ENCODE peak calls at places on chromosomes 6 and 20, in ten cellular contexts. One of them, this sample, is unnamed.

GRCh38 chr6:108755257-108756240 is 92.7 kb upstream of the ARMC2 start:
- DNase-seq in AG09309: peak
- DNase-seq in mammary epithelial cell: peak
- DNase-seq in PC-3: no peak
- DNase-seq in cardiac muscle cell: peak
- DNase-seq in endodermal cell: peak
- DNase-seq in GM23248: peak
- DNase-seq in MM.1S: peak
- DNase-seq in neuronal stem cell: no peak
- DNase-seq in psoas muscle: no peak
- DNase-seq in this sample: no peak

GRCh38 chr6:9140861-9141534 is 705.7 kb upstream of the SLC35B3 start:
- DNase-seq in endodermal cell: no peak
- DNase-seq in GM23248: peak
- DNase-seq in mammary epithelial cell: no peak
- DNase-seq in psoas muscle: no peak
- DNase-seq in PC-3: peak
- DNase-seq in AG09309: no peak
- DNase-seq in neuronal stem cell: no peak
- DNase-seq in cardiac muscle cell: no peak
- DNase-seq in MM.1S: no peak
- DNase-seq in this sample: no peak

GRCh38 chr20:24483435-24484080 is 14.1 kb downstream of the SYNDIG1 start:
- DNase-seq in GM23248: no peak
- DNase-seq in MM.1S: no peak
- DNase-seq in endodermal cell: no peak
- DNase-seq in psoas muscle: no peak
- DNase-seq in AG09309: no peak
- DNase-seq in cardiac muscle cell: no peak
- DNase-seq in PC-3: no peak
- DNase-seq in mammary epithelial cell: no peak
- DNase-seq in neuronal stem cell: no peak
- DNase-seq in this sample: no peak

GRCh38 chr6:127176175-127176574 is 57.7 kb downstream of the RSPO3 start:
- DNase-seq in mammary epithelial cell: no peak
- DNase-seq in GM23248: peak
- DNase-seq in MM.1S: no peak
- DNase-seq in endodermal cell: no peak
- DNase-seq in PC-3: no peak
- DNase-seq in psoas muscle: no peak
- DNase-seq in neuronal stem cell: no peak
- DNase-seq in AG09309: peak
- DNase-seq in cardiac muscle cell: peak
- DNase-seq in this sample: no peak

GRCh38 chr6:156406688-156407087 is 370.5 kb upstream of the ARID1B start:
- DNase-seq in psoas muscle: no peak
- DNase-seq in endodermal cell: no peak
- DNase-seq in mammary epithelial cell: no peak
- DNase-seq in cardiac muscle cell: no peak
- DNase-seq in PC-3: no peak
- DNase-seq in MM.1S: no peak
- DNase-seq in neuronal stem cell: no peak
- DNase-seq in GM23248: no peak
- DNase-seq in AG09309: no peak
- DNase-seq in this sample: no peak

GRCh38 chr20:49979030-49979832 is 3.5 kb upstream of the SNAI1 start:
- DNase-seq in mammary epithelial cell: no peak
- DNase-seq in psoas muscle: peak
- DNase-seq in AG09309: no peak
- DNase-seq in GM23248: peak
- DNase-seq in cardiac muscle cell: peak
- DNase-seq in neuronal stem cell: peak
- DNase-seq in endodermal cell: peak
- DNase-seq in MM.1S: peak
- DNase-seq in PC-3: peak
- DNase-seq in this sample: no peak

GRCh38 chr20:3258429-3258828 is 19.4 kb upstream of the SLC4A11 start:
- DNase-seq in endodermal cell: no peak
- DNase-seq in GM23248: no peak
- DNase-seq in neuronal stem cell: no peak
- DNase-seq in psoas muscle: no peak
- DNase-seq in MM.1S: peak
- DNase-seq in AG09309: no peak
- DNase-seq in cardiac muscle cell: no peak
- DNase-seq in PC-3: no peak
- DNase-seq in mammary epithelial cell: no peak
- DNase-seq in this sample: no peak

GRCh38 chr6:19934996-19935591 is 97.9 kb downstream of the ID4 start:
- DNase-seq in psoas muscle: no peak
- DNase-seq in MM.1S: no peak
- DNase-seq in PC-3: no peak
- DNase-seq in cardiac muscle cell: no peak
- DNase-seq in endodermal cell: no peak
- DNase-seq in GM23248: no peak
- DNase-seq in neuronal stem cell: no peak
- DNase-seq in AG09309: no peak
- DNase-seq in mammary epithelial cell: no peak
- DNase-seq in this sample: no peak

GRCh38 chr20:49865559-49865958 is 49.8 kb downstream of the SPATA2 start:
- DNase-seq in cardiac muscle cell: peak
- DNase-seq in GM23248: peak
- DNase-seq in MM.1S: no peak
- DNase-seq in psoas muscle: no peak
- DNase-seq in AG09309: peak
- DNase-seq in mammary epithelial cell: no peak
- DNase-seq in endodermal cell: peak
- DNase-seq in neuronal stem cell: no peak
- DNase-seq in PC-3: no peak
- DNase-seq in this sample: no peak

GRCh38 chr6:119284861-119285521 is 64.6 kb downstream of the MAN1A1 start:
- DNase-seq in AG09309: no peak
- DNase-seq in MM.1S: peak
- DNase-seq in cardiac muscle cell: no peak
- DNase-seq in GM23248: peak
- DNase-seq in psoas muscle: no peak
- DNase-seq in neuronal stem cell: no peak
- DNase-seq in mammary epithelial cell: peak
- DNase-seq in endodermal cell: peak
- DNase-seq in PC-3: peak
- DNase-seq in this sample: no peak

GRCh38 chr6:147285087-147285855 is 81.1 kb downstream of the STXBP5 start:
- DNase-seq in PC-3: peak
- DNase-seq in AG09309: peak
- DNase-seq in mammary epithelial cell: peak
- DNase-seq in endodermal cell: no peak
- DNase-seq in neuronal stem cell: no peak
- DNase-seq in cardiac muscle cell: peak
- DNase-seq in MM.1S: peak
- DNase-seq in GM23248: peak
- DNase-seq in psoas muscle: no peak
- DNase-seq in this sample: no peak

GRCh38 chr6:30618270-30618787 is 689 bp downstream of the MRPS18B start:
- DNase-seq in MM.1S: peak
- DNase-seq in GM23248: peak
- DNase-seq in AG09309: no peak
- DNase-seq in mammary epithelial cell: no peak
- DNase-seq in PC-3: peak
- DNase-seq in cardiac muscle cell: peak
- DNase-seq in psoas muscle: no peak
- DNase-seq in endodermal cell: no peak
- DNase-seq in neuronal stem cell: no peak
- DNase-seq in this sample: no peak

GRCh38 chr6:43702522-43703440 is 15.2 kb upstream of the MRPS18A start:
- DNase-seq in AG09309: peak
- DNase-seq in MM.1S: no peak
- DNase-seq in endodermal cell: peak
- DNase-seq in PC-3: peak
- DNase-seq in psoas muscle: peak
- DNase-seq in mammary epithelial cell: peak
- DNase-seq in GM23248: peak
- DNase-seq in neuronal stem cell: peak
- DNase-seq in cardiac muscle cell: peak
- DNase-seq in this sample: peak

GRCh38 chr20:37907677-37908397 is 4.9 kb downstream of the VSTM2L start:
- DNase-seq in MM.1S: no peak
- DNase-seq in cardiac muscle cell: peak
- DNase-seq in psoas muscle: no peak
- DNase-seq in AG09309: peak
- DNase-seq in neuronal stem cell: no peak
- DNase-seq in PC-3: peak
- DNase-seq in endodermal cell: peak
- DNase-seq in mammary epithelial cell: peak
- DNase-seq in GM23248: peak
- DNase-seq in this sample: peak

GRCh38 chr6:46626228-46626909 is 26.2 kb downstream of the CYP39A1 start:
- DNase-seq in mammary epithelial cell: peak
- DNase-seq in AG09309: no peak
- DNase-seq in MM.1S: peak
- DNase-seq in psoas muscle: no peak
- DNase-seq in neuronal stem cell: peak
- DNase-seq in endodermal cell: no peak
- DNase-seq in GM23248: peak
- DNase-seq in cardiac muscle cell: peak
- DNase-seq in PC-3: peak
- DNase-seq in this sample: peak

GRCh38 chr6:9646346-9647042 is 768.4 kb downstream of the TFAP2A start:
- DNase-seq in AG09309: peak
- DNase-seq in PC-3: no peak
- DNase-seq in MM.1S: no peak
- DNase-seq in psoas muscle: no peak
- DNase-seq in cardiac muscle cell: peak
- DNase-seq in neuronal stem cell: no peak
- DNase-seq in GM23248: peak
- DNase-seq in endodermal cell: no peak
- DNase-seq in mammary epithelial cell: peak
- DNase-seq in this sample: no peak

GRCh38 chr6:157650261-157650640 is 172.8 kb upstream of the SNX9 start:
- DNase-seq in neuronal stem cell: no peak
- DNase-seq in psoas muscle: peak
- DNase-seq in mammary epithelial cell: no peak
- DNase-seq in AG09309: no peak
- DNase-seq in PC-3: no peak
- DNase-seq in endodermal cell: no peak
- DNase-seq in cardiac muscle cell: peak
- DNase-seq in GM23248: peak
- DNase-seq in MM.1S: no peak
- DNase-seq in this sample: no peak

GRCh38 chr6:84033523-84034451 is at the start of gene MRAP2:
- DNase-seq in GM23248: peak
- DNase-seq in AG09309: no peak
- DNase-seq in neuronal stem cell: peak
- DNase-seq in endodermal cell: peak
- DNase-seq in mammary epithelial cell: peak
- DNase-seq in MM.1S: no peak
- DNase-seq in cardiac muscle cell: peak
- DNase-seq in PC-3: no peak
- DNase-seq in psoas muscle: no peak
- DNase-seq in this sample: no peak

GRCh38 chr6:139473731-139474130 is 99.3 kb upstream of the CITED2 start:
- DNase-seq in mammary epithelial cell: no peak
- DNase-seq in PC-3: no peak
- DNase-seq in cardiac muscle cell: peak
- DNase-seq in neuronal stem cell: no peak
- DNase-seq in psoas muscle: no peak
- DNase-seq in AG09309: no peak
- DNase-seq in MM.1S: no peak
- DNase-seq in GM23248: peak
- DNase-seq in endodermal cell: no peak
- DNase-seq in this sample: no peak
- H3K4me3 ChIP-seq in mammary epithelial cell: no peak
- H3K4me3 ChIP-seq in PC-3: no peak
- H3K4me3 ChIP-seq in cardiac muscle cell: no peak
- H3K4me3 ChIP-seq in neuronal stem cell: no peak
- H3K4me3 ChIP-seq in psoas muscle: peak
- H3K4me3 ChIP-seq in AG09309: no peak
- H3K4me3 ChIP-seq in MM.1S: no peak
- H3K4me3 ChIP-seq in GM23248: peak
- H3K4me3 ChIP-seq in endodermal cell: peak
- H3K4me3 ChIP-seq in this sample: no peak

DNA sequence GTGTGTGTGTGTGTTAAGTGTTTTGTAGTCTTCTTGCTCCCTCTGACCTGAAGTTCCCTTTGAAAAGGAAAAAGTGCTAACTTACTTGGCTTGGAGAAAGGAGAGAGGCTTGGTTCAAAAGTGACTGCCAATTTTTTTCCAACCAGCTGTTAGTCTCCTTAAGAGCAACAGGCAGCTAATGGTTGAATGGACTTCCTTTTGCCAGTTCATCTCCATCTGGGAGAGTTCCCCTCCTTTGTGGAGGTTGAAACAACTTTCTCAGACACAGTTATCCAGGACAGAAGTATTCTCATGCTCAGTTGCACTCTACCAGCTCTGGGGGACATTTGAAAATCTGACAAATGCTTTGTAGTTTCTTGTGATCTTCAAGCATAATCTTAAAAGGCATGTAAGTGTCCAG is 4.5 kb downstream of the RIPOR2 start:
- DNase-seq in PC-3: no peak
- DNase-seq in AG09309: no peak
- DNase-seq in mammary epithelial cell: no peak
- DNase-seq in MM.1S: no peak
- DNase-seq in cardiac muscle cell: peak
- DNase-seq in GM23248: peak
- DNase-seq in endodermal cell: peak
- DNase-seq in neuronal stem cell: no peak
- DNase-seq in psoas muscle: no peak
- DNase-seq in this sample: no peak
- H3K4me3 ChIP-seq in PC-3: no peak
- H3K4me3 ChIP-seq in AG09309: no peak
- H3K4me3 ChIP-seq in mammary epithelial cell: no peak
- H3K4me3 ChIP-seq in MM.1S: no peak
- H3K4me3 ChIP-seq in cardiac muscle cell: no peak
- H3K4me3 ChIP-seq in GM23248: no peak
- H3K4me3 ChIP-seq in endodermal cell: no peak
- H3K4me3 ChIP-seq in neuronal stem cell: no peak
- H3K4me3 ChIP-seq in psoas muscle: no peak
- H3K4me3 ChIP-seq in this sample: no peak

DNA sequence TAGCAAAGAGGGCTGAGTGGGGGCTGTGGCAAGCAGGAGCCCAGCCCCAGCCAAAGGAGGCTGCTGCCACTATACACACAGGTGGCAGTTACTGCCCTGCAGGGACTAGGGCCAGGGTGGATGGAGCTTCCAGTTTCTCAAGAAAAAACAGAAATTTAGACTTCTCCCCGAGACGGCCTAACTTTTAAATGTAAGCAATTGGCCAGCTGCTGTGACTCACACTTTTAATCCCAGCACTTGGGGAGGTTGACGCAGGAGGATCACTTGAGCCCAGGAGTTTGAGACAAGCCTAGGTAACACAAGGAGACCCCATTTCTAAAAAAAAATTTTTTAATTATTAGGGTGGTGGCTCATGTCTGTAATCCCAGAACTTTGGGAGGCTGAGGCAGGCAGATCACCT is 98.2 kb upstream of the NFATC2 start:
- DNase-seq in GM23248: no peak
- DNase-seq in mammary epithelial cell: no peak
- DNase-seq in AG09309: no peak
- DNase-seq in neuronal stem cell: no peak
- DNase-seq in psoas muscle: no peak
- DNase-seq in MM.1S: no peak
- DNase-seq in PC-3: no peak
- DNase-seq in endodermal cell: no peak
- DNase-seq in cardiac muscle cell: no peak
- DNase-seq in this sample: no peak
- H3K4me3 ChIP-seq in GM23248: no peak
- H3K4me3 ChIP-seq in mammary epithelial cell: no peak
- H3K4me3 ChIP-seq in AG09309: no peak
- H3K4me3 ChIP-seq in neuronal stem cell: no peak
- H3K4me3 ChIP-seq in psoas muscle: no peak
- H3K4me3 ChIP-seq in MM.1S: no peak
- H3K4me3 ChIP-seq in PC-3: no peak
- H3K4me3 ChIP-seq in endodermal cell: no peak
- H3K4me3 ChIP-seq in cardiac muscle cell: no peak
- H3K4me3 ChIP-seq in this sample: no peak

GRCh38 chr6:165849539-165850430 is 186.7 kb upstream of the PDE10A start:
- DNase-seq in cardiac muscle cell: peak
- DNase-seq in psoas muscle: no peak
- DNase-seq in endodermal cell: peak
- DNase-seq in mammary epithelial cell: no peak
- DNase-seq in neuronal stem cell: no peak
- DNase-seq in MM.1S: no peak
- DNase-seq in PC-3: no peak
- DNase-seq in GM23248: peak
- DNase-seq in AG09309: no peak
- DNase-seq in this sample: no peak
- H3K4me3 ChIP-seq in cardiac muscle cell: no peak
- H3K4me3 ChIP-seq in psoas muscle: peak
- H3K4me3 ChIP-seq in endodermal cell: no peak
- H3K4me3 ChIP-seq in mammary epithelial cell: no peak
- H3K4me3 ChIP-seq in neuronal stem cell: no peak
- H3K4me3 ChIP-seq in MM.1S: no peak
- H3K4me3 ChIP-seq in PC-3: no peak
- H3K4me3 ChIP-seq in GM23248: peak
- H3K4me3 ChIP-seq in AG09309: no peak
- H3K4me3 ChIP-seq in this sample: no peak

This sample was measured in skeletal muscle cell.